ENCODE peak calls at places on chromosomes 16 and 17, in seven cellular contexts. W is cardiac muscle cell, E is endothelial cell, O is HFFc6, F is bronchial epithelial cell, X is GM10248, I is neural crest cell. R is an unnamed sample.

GRCh38 chr16:12341966-12342365 is 365.4 kb downstream of the SNX29 start:
- DNase-seq in W (no peak), E (no peak), O (peak), F (no peak), X (no peak), I (no peak), R (no peak)

GRCh38 chr16:610513-611381 is 20.0 kb upstream of the WFIKKN1 start:
- DNase-seq in W (no peak), E (peak), O (no peak), F (peak), X (no peak), I (no peak), R (no peak)

GRCh38 chr16:72050769-72051464 is 3.4 kb upstream of the HP start:
- DNase-seq in W (peak), E (no peak), O (peak), F (peak), X (no peak), I (no peak), R (no peak)

GRCh38 chr16:72372646-72373045 is 200.7 kb upstream of the PMFBP1 start:
- DNase-seq in W (peak), E (no peak), O (no peak), F (peak), X (no peak), I (no peak), R (no peak)

GRCh38 chr16:4263504-4264436 is 9.1 kb downstream of the TFAP4 start:
- DNase-seq in W (peak), E (peak), O (peak), F (no peak), X (no peak), I (peak), R (peak)

GRCh38 chr16:88002211-88002610 is 51.0 kb downstream of the BANP start:
- DNase-seq in W (no peak), E (no peak), O (no peak), F (no peak), X (no peak), I (no peak), R (no peak)

GRCh38 chr17:9824094-9824493 is 1.6 kb upstream of the GLP2R start:
- DNase-seq in W (no peak), E (no peak), O (no peak), F (no peak), X (no peak), I (no peak), R (no peak)

GRCh38 chr17:19362293-19363113 is at the start of gene B9D1:
- DNase-seq in W (peak), E (peak), O (peak), F (peak), X (peak), I (peak), R (peak)

GRCh38 chr17:3828151-3828851 is 17.7 kb downstream of the NCBP3 start:
- DNase-seq in W (no peak), E (no peak), O (peak), F (no peak), X (no peak), I (no peak), R (peak)

GRCh38 chr17:9242497-9242881 is 221.2 kb downstream of the NTN1 start:
- DNase-seq in W (no peak), E (no peak), O (no peak), F (no peak), X (no peak), I (no peak), R (no peak)

GRCh38 chr17:10337976-10338375 is 34.8 kb downstream of the MYH13 start:
- DNase-seq in W (peak), E (no peak), O (peak), F (no peak), X (no peak), I (no peak), R (no peak)

GRCh38 chr17:58317421-58318064 is 11.1 kb downstream of the TSPOAP1 start:
- DNase-seq in W (peak), E (peak), O (peak), F (peak), X (peak), I (no peak), R (no peak)

GRCh38 chr16:23378921-23379320 is 74.1 kb downstream of the COG7 start:
- DNase-seq in W (no peak), E (no peak), O (no peak), F (no peak), X (no peak), I (no peak), R (no peak)

GRCh38 chr16:3606441-3606840 is 5.0 kb downstream of the SLX4 start:
- DNase-seq in W (no peak), E (no peak), O (no peak), F (no peak), X (no peak), I (no peak), R (no peak)

GRCh38 chr17:21677911-21678310 is 14.4 kb upstream of the KCNJ18 start:
- DNase-seq in W (no peak), E (no peak), O (no peak), F (no peak), X (no peak), I (no peak), R (no peak)

GRCh38 chr16:21218135-21218534 is 6.8 kb upstream of the ZP2 start:
- DNase-seq in W (peak), E (no peak), O (no peak), F (peak), X (no peak), I (no peak), R (no peak)

GRCh38 chr16:6008656-6009055 is 911.1 kb upstream of the EEF2KMT start:
- DNase-seq in W (no peak), E (no peak), O (no peak), F (no peak), X (no peak), I (no peak), R (no peak)

GRCh38 chr16:75203106-75203505 is 3.9 kb downstream of the CTRB2 start:
- DNase-seq in W (no peak), E (no peak), O (no peak), F (no peak), X (no peak), I (no peak), R (no peak)

GRCh38 chr16:23537390-23537789 is 19.8 kb downstream of the EARS2 start:
- DNase-seq in W (no peak), E (no peak), O (no peak), F (no peak), X (no peak), I (no peak), R (no peak)

GRCh38 chr17:3951420-3951819 is 12.8 kb downstream of the ATP2A3 start:
- DNase-seq in W (no peak), E (no peak), O (no peak), F (no peak), X (no peak), I (no peak), R (no peak)

GRCh38 chr17:38920374-38921291 is 4.8 kb upstream of the LASP1NB start:
- DNase-seq in W (no peak), E (no peak), O (no peak), F (no peak), X (no peak), I (no peak), R (no peak)

GRCh38 chr17:38921756-38922411 is 3.5 kb upstream of the LASP1NB start:
- DNase-seq in W (no peak), E (no peak), O (no peak), F (no peak), X (no peak), I (no peak), R (no peak)

GRCh38 chr17:38919316-38920078 is 5.9 kb upstream of the LASP1NB start:
- DNase-seq in W (no peak), E (no peak), O (no peak), F (no peak), X (no peak), I (no peak), R (no peak)

GRCh38 chr17:38925263-38925995 is at the start of gene LASP1NB:
- DNase-seq in W (peak), E (no peak), O (no peak), F (no peak), X (no peak), I (peak), R (no peak)

GRCh38 chr17:38922538-38923291 is 2.7 kb upstream of the LASP1NB start:
- DNase-seq in W (peak), E (no peak), O (peak), F (peak), X (no peak), I (no peak), R (peak)
- TF ChIP-seq CTCF in W (no peak), E (no peak), O (peak), F (peak), X (no peak), I (no peak), R (no peak)

GRCh38 chr17:5708344-5708743 is 124.0 kb upstream of the NLRP1 start:
- DNase-seq in W (no peak), E (no peak), O (no peak), F (no peak), X (no peak), I (no peak), R (no peak)

GRCh38 chr17:5705081-5705875 is 121.0 kb upstream of the NLRP1 start:
- DNase-seq in W (peak), E (peak), O (no peak), F (no peak), X (peak), I (peak), R (no peak)

GRCh38 chr17:5705876-5706420 is 121.6 kb upstream of the NLRP1 start:
- DNase-seq in W (no peak), E (no peak), O (no peak), F (no peak), X (no peak), I (no peak), R (no peak)

GRCh38 chr17:5707482-5707881 is 123.2 kb upstream of the NLRP1 start:
- DNase-seq in W (no peak), E (no peak), O (no peak), F (no peak), X (no peak), I (no peak), R (no peak)

DNA sequence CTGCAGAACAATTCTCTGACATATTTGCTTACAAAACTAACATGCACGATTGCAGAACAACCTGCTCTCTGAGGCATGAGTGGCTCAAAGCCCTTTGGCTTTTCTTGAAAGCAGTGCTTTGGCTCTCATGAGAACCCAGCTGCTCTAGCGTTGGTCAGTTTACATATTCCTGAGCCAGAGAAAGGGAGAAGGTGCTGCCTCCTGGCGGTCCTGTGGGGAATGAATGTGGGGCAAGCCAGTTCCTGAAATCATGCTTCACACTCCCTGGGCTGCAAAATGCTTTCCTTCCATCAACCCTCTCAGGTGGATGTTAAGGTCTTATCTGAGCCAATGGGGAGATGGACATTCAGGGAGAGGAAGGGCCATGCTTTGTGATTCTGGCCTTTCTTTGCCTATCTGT is 122.5 kb upstream of the NLRP1 start:
- DNase-seq in W (peak), E (peak), O (peak), F (peak), X (peak), I (peak), R (peak)
- TF ChIP-seq CTCF in W (peak), E (peak), O (peak), F (peak), X (peak), I (peak), R (peak)

GRCh38 chr17:13351046-13351445 is 250.7 kb downstream of the HS3ST3A1 start:
- DNase-seq in W (no peak), E (no peak), O (peak), F (no peak), X (no peak), I (no peak), R (no peak)

GRCh38 chr17:13346996-13347762 is 254.6 kb downstream of the HS3ST3A1 start:
- DNase-seq in W (peak), E (no peak), O (peak), F (peak), X (no peak), I (no peak), R (no peak)

GRCh38 chr17:13350466-13350865 is 251.3 kb downstream of the HS3ST3A1 start:
- DNase-seq in W (no peak), E (no peak), O (no peak), F (no peak), X (no peak), I (no peak), R (no peak)

GRCh38 chr17:13346592-13346991 is 255.1 kb downstream of the HS3ST3A1 start:
- DNase-seq in W (no peak), E (no peak), O (peak), F (no peak), X (no peak), I (no peak), R (no peak)

GRCh38 chr17:13346081-13346533 is 255.6 kb downstream of the HS3ST3A1 start:
- DNase-seq in W (peak), E (no peak), O (peak), F (peak), X (no peak), I (no peak), R (no peak)
- TF ChIP-seq CTCF in W (no peak), E (no peak), O (peak), F (no peak), X (no peak), I (no peak), R (no peak)

GRCh38 chr17:81272616-81273015 is 22.5 kb downstream of the SLC38A10 start:
- DNase-seq in W (no peak), E (no peak), O (no peak), F (no peak), X (no peak), I (no peak), R (no peak)
- TF ChIP-seq CTCF in W (no peak), E (no peak), O (no peak), F (no peak), X (no peak), I (no peak), R (no peak)

GRCh38 chr16:68496689-68497088 is 42.4 kb upstream of the ZFP90 start:
- DNase-seq in W (no peak), E (no peak), O (no peak), F (no peak), X (no peak), I (no peak), R (no peak)
- TF ChIP-seq CTCF in W (no peak), E (no peak), O (no peak), F (no peak), X (no peak), I (no peak), R (no peak)

GRCh38 chr17:44348234-44348987 is 3.3 kb downstream of the GRN start:
- DNase-seq in W (no peak), E (no peak), O (peak), F (peak), X (peak), I (no peak), R (no peak)

GRCh38 chr17:44343510-44344209 is 1.4 kb upstream of the GRN start:
- DNase-seq in W (no peak), E (no peak), O (no peak), F (no peak), X (no peak), I (no peak), R (no peak)

GRCh38 chr17:44346064-44346844 is 1.2 kb downstream of the GRN start:
- DNase-seq in W (no peak), E (no peak), O (no peak), F (no peak), X (no peak), I (no peak), R (no peak)

GRCh38 chr17:44345497-44346026 is 460 bp downstream of the GRN start:
- DNase-seq in W (peak), E (peak), O (peak), F (peak), X (no peak), I (peak), R (no peak)

GRCh38 chr17:44344939-44345496 is at the start of gene GRN:
- DNase-seq in W (peak), E (peak), O (peak), F (peak), X (peak), I (peak), R (peak)
- TF ChIP-seq CTCF in W (no peak), E (no peak), O (no peak), F (no peak), X (no peak), I (no peak), R (no peak)

GRCh38 chr16:85675528-85675927 is 13.2 kb downstream of the GINS2 start:
- DNase-seq in W (peak), E (no peak), O (peak), F (no peak), X (no peak), I (no peak), R (no peak)
- TF ChIP-seq CTCF in W (peak), E (peak), O (peak), F (peak), X (peak), I (peak), R (peak)

R was measured in AG09319.